ENCODE peak calls at places on chromosomes 7 and 10, in seven cellular contexts. One of them, this sample, is unnamed.

GRCh38 chr7:2807846-2808772 is 36.0 kb downstream of the GNA12 start:
- DNase-seq in IMR-90: peak
- DNase-seq in CD8-positive, alpha-beta memory T cell: no peak
- DNase-seq in iris pigment epithelial cell: no peak
- DNase-seq in activated effector memory CD4-positive, alpha-beta T cell treated with anti-CD3 and anti-CD28 coated beads, Interleukin-2, amount 50 U/mL, for 16 hours: peak
- DNase-seq in SK-MEL-5: no peak
- DNase-seq in stimulated activated CD4-positive, alpha-beta T cell treated with anti-CD3 and anti-CD28 coated beads, Interleukin-4, amount 100 ng/mL, for 1 hour: no peak
- DNase-seq in this sample: peak

GRCh38 chr7:158355456-158356065 is 232.1 kb downstream of the PTPRN2 start:
- DNase-seq in IMR-90: no peak
- DNase-seq in CD8-positive, alpha-beta memory T cell: no peak
- DNase-seq in iris pigment epithelial cell: peak
- DNase-seq in activated effector memory CD4-positive, alpha-beta T cell treated with anti-CD3 and anti-CD28 coated beads, Interleukin-2, amount 50 U/mL, for 16 hours: peak
- DNase-seq in SK-MEL-5: peak
- DNase-seq in stimulated activated CD4-positive, alpha-beta T cell treated with anti-CD3 and anti-CD28 coated beads, Interleukin-4, amount 100 ng/mL, for 1 hour: no peak
- DNase-seq in this sample: peak

GRCh38 chr10:16606421-16606820 is 84.7 kb upstream of the C1QL3 start:
- DNase-seq in IMR-90: peak
- DNase-seq in CD8-positive, alpha-beta memory T cell: no peak
- DNase-seq in iris pigment epithelial cell: peak
- DNase-seq in activated effector memory CD4-positive, alpha-beta T cell treated with anti-CD3 and anti-CD28 coated beads, Interleukin-2, amount 50 U/mL, for 16 hours: no peak
- DNase-seq in SK-MEL-5: no peak
- DNase-seq in stimulated activated CD4-positive, alpha-beta T cell treated with anti-CD3 and anti-CD28 coated beads, Interleukin-4, amount 100 ng/mL, for 1 hour: no peak
- DNase-seq in this sample: no peak

GRCh38 chr7:7484072-7484471 is 51.6 kb downstream of the COL28A1 start:
- DNase-seq in IMR-90: no peak
- DNase-seq in CD8-positive, alpha-beta memory T cell: no peak
- DNase-seq in iris pigment epithelial cell: no peak
- DNase-seq in activated effector memory CD4-positive, alpha-beta T cell treated with anti-CD3 and anti-CD28 coated beads, Interleukin-2, amount 50 U/mL, for 16 hours: no peak
- DNase-seq in SK-MEL-5: no peak
- DNase-seq in stimulated activated CD4-positive, alpha-beta T cell treated with anti-CD3 and anti-CD28 coated beads, Interleukin-4, amount 100 ng/mL, for 1 hour: no peak
- DNase-seq in this sample: no peak

GRCh38 chr7:25831901-25832411 is 320.0 kb upstream of the NFE2L3 start:
- DNase-seq in IMR-90: peak
- DNase-seq in CD8-positive, alpha-beta memory T cell: no peak
- DNase-seq in iris pigment epithelial cell: peak
- DNase-seq in activated effector memory CD4-positive, alpha-beta T cell treated with anti-CD3 and anti-CD28 coated beads, Interleukin-2, amount 50 U/mL, for 16 hours: no peak
- DNase-seq in SK-MEL-5: peak
- DNase-seq in stimulated activated CD4-positive, alpha-beta T cell treated with anti-CD3 and anti-CD28 coated beads, Interleukin-4, amount 100 ng/mL, for 1 hour: no peak
- DNase-seq in this sample: no peak

GRCh38 chr7:106598663-106599342 is 62.2 kb downstream of the CCDC71L start:
- DNase-seq in IMR-90: peak
- DNase-seq in CD8-positive, alpha-beta memory T cell: peak
- DNase-seq in iris pigment epithelial cell: peak
- DNase-seq in activated effector memory CD4-positive, alpha-beta T cell treated with anti-CD3 and anti-CD28 coated beads, Interleukin-2, amount 50 U/mL, for 16 hours: peak
- DNase-seq in SK-MEL-5: peak
- DNase-seq in stimulated activated CD4-positive, alpha-beta T cell treated with anti-CD3 and anti-CD28 coated beads, Interleukin-4, amount 100 ng/mL, for 1 hour: peak
- DNase-seq in this sample: no peak

GRCh38 chr10:127161482-127161881 is 34.9 kb downstream of the INSYN2A start:
- DNase-seq in IMR-90: no peak
- DNase-seq in CD8-positive, alpha-beta memory T cell: no peak
- DNase-seq in iris pigment epithelial cell: no peak
- DNase-seq in activated effector memory CD4-positive, alpha-beta T cell treated with anti-CD3 and anti-CD28 coated beads, Interleukin-2, amount 50 U/mL, for 16 hours: no peak
- DNase-seq in SK-MEL-5: no peak
- DNase-seq in stimulated activated CD4-positive, alpha-beta T cell treated with anti-CD3 and anti-CD28 coated beads, Interleukin-4, amount 100 ng/mL, for 1 hour: no peak
- DNase-seq in this sample: no peak

GRCh38 chr10:96417432-96417831 is 58.6 kb upstream of the OPALIN start:
- DNase-seq in IMR-90: no peak
- DNase-seq in CD8-positive, alpha-beta memory T cell: no peak
- DNase-seq in iris pigment epithelial cell: peak
- DNase-seq in activated effector memory CD4-positive, alpha-beta T cell treated with anti-CD3 and anti-CD28 coated beads, Interleukin-2, amount 50 U/mL, for 16 hours: no peak
- DNase-seq in SK-MEL-5: peak
- DNase-seq in stimulated activated CD4-positive, alpha-beta T cell treated with anti-CD3 and anti-CD28 coated beads, Interleukin-4, amount 100 ng/mL, for 1 hour: no peak
- DNase-seq in this sample: no peak

GRCh38 chr10:60139798-60140566 is 233.6 kb upstream of the CCDC6 start:
- DNase-seq in IMR-90: peak
- DNase-seq in CD8-positive, alpha-beta memory T cell: no peak
- DNase-seq in iris pigment epithelial cell: peak
- DNase-seq in activated effector memory CD4-positive, alpha-beta T cell treated with anti-CD3 and anti-CD28 coated beads, Interleukin-2, amount 50 U/mL, for 16 hours: no peak
- DNase-seq in SK-MEL-5: peak
- DNase-seq in stimulated activated CD4-positive, alpha-beta T cell treated with anti-CD3 and anti-CD28 coated beads, Interleukin-4, amount 100 ng/mL, for 1 hour: no peak
- DNase-seq in this sample: no peak

GRCh38 chr7:28708458-28708951 is 249.6 kb downstream of the TRIL start:
- DNase-seq in IMR-90: no peak
- DNase-seq in CD8-positive, alpha-beta memory T cell: no peak
- DNase-seq in iris pigment epithelial cell: no peak
- DNase-seq in activated effector memory CD4-positive, alpha-beta T cell treated with anti-CD3 and anti-CD28 coated beads, Interleukin-2, amount 50 U/mL, for 16 hours: no peak
- DNase-seq in SK-MEL-5: peak
- DNase-seq in stimulated activated CD4-positive, alpha-beta T cell treated with anti-CD3 and anti-CD28 coated beads, Interleukin-4, amount 100 ng/mL, for 1 hour: no peak
- DNase-seq in this sample: no peak

GRCh38 chr10:123274513-123275182 is 120.4 kb downstream of the BUB3 start:
- DNase-seq in IMR-90: no peak
- DNase-seq in CD8-positive, alpha-beta memory T cell: no peak
- DNase-seq in iris pigment epithelial cell: no peak
- DNase-seq in activated effector memory CD4-positive, alpha-beta T cell treated with anti-CD3 and anti-CD28 coated beads, Interleukin-2, amount 50 U/mL, for 16 hours: no peak
- DNase-seq in SK-MEL-5: no peak
- DNase-seq in stimulated activated CD4-positive, alpha-beta T cell treated with anti-CD3 and anti-CD28 coated beads, Interleukin-4, amount 100 ng/mL, for 1 hour: no peak
- DNase-seq in this sample: no peak

GRCh38 chr10:5775705-5776104 is 37.5 kb downstream of the GDI2 start:
- DNase-seq in IMR-90: no peak
- DNase-seq in CD8-positive, alpha-beta memory T cell: peak
- DNase-seq in iris pigment epithelial cell: no peak
- DNase-seq in activated effector memory CD4-positive, alpha-beta T cell treated with anti-CD3 and anti-CD28 coated beads, Interleukin-2, amount 50 U/mL, for 16 hours: peak
- DNase-seq in SK-MEL-5: no peak
- DNase-seq in stimulated activated CD4-positive, alpha-beta T cell treated with anti-CD3 and anti-CD28 coated beads, Interleukin-4, amount 100 ng/mL, for 1 hour: peak
- DNase-seq in this sample: no peak

GRCh38 chr10:59536576-59537014 is 173.1 kb downstream of the SLC16A9 start:
- DNase-seq in IMR-90: peak
- DNase-seq in CD8-positive, alpha-beta memory T cell: no peak
- DNase-seq in iris pigment epithelial cell: no peak
- DNase-seq in activated effector memory CD4-positive, alpha-beta T cell treated with anti-CD3 and anti-CD28 coated beads, Interleukin-2, amount 50 U/mL, for 16 hours: no peak
- DNase-seq in SK-MEL-5: no peak
- DNase-seq in stimulated activated CD4-positive, alpha-beta T cell treated with anti-CD3 and anti-CD28 coated beads, Interleukin-4, amount 100 ng/mL, for 1 hour: no peak
- DNase-seq in this sample: no peak

GRCh38 chr10:128046156-128046933 is 79.9 kb downstream of the MKI67 start:
- DNase-seq in IMR-90: no peak
- DNase-seq in CD8-positive, alpha-beta memory T cell: no peak
- DNase-seq in iris pigment epithelial cell: no peak
- DNase-seq in activated effector memory CD4-positive, alpha-beta T cell treated with anti-CD3 and anti-CD28 coated beads, Interleukin-2, amount 50 U/mL, for 16 hours: no peak
- DNase-seq in SK-MEL-5: no peak
- DNase-seq in stimulated activated CD4-positive, alpha-beta T cell treated with anti-CD3 and anti-CD28 coated beads, Interleukin-4, amount 100 ng/mL, for 1 hour: no peak
- DNase-seq in this sample: no peak

GRCh38 chr10:79223001-79223345 is 124.3 kb upstream of the PPIF start:
- DNase-seq in IMR-90: no peak
- DNase-seq in CD8-positive, alpha-beta memory T cell: no peak
- DNase-seq in iris pigment epithelial cell: no peak
- DNase-seq in activated effector memory CD4-positive, alpha-beta T cell treated with anti-CD3 and anti-CD28 coated beads, Interleukin-2, amount 50 U/mL, for 16 hours: no peak
- DNase-seq in SK-MEL-5: no peak
- DNase-seq in stimulated activated CD4-positive, alpha-beta T cell treated with anti-CD3 and anti-CD28 coated beads, Interleukin-4, amount 100 ng/mL, for 1 hour: no peak
- DNase-seq in this sample: no peak

GRCh38 chr7:132904209-132904608 is 177.7 kb downstream of the CHCHD3 start:
- DNase-seq in IMR-90: no peak
- DNase-seq in CD8-positive, alpha-beta memory T cell: no peak
- DNase-seq in iris pigment epithelial cell: no peak
- DNase-seq in activated effector memory CD4-positive, alpha-beta T cell treated with anti-CD3 and anti-CD28 coated beads, Interleukin-2, amount 50 U/mL, for 16 hours: no peak
- DNase-seq in SK-MEL-5: no peak
- DNase-seq in stimulated activated CD4-positive, alpha-beta T cell treated with anti-CD3 and anti-CD28 coated beads, Interleukin-4, amount 100 ng/mL, for 1 hour: no peak
- DNase-seq in this sample: no peak

GRCh38 chr10:79904671-79905321 is 44.1 kb downstream of the SFTPD start:
- DNase-seq in IMR-90: peak
- DNase-seq in CD8-positive, alpha-beta memory T cell: peak
- DNase-seq in iris pigment epithelial cell: peak
- DNase-seq in activated effector memory CD4-positive, alpha-beta T cell treated with anti-CD3 and anti-CD28 coated beads, Interleukin-2, amount 50 U/mL, for 16 hours: peak
- DNase-seq in SK-MEL-5: peak
- DNase-seq in stimulated activated CD4-positive, alpha-beta T cell treated with anti-CD3 and anti-CD28 coated beads, Interleukin-4, amount 100 ng/mL, for 1 hour: peak
- DNase-seq in this sample: no peak

GRCh38 chr10:51667992-51668689 is 31.3 kb downstream of the CSTF2T start:
- DNase-seq in IMR-90: peak
- DNase-seq in CD8-positive, alpha-beta memory T cell: no peak
- DNase-seq in iris pigment epithelial cell: peak
- DNase-seq in activated effector memory CD4-positive, alpha-beta T cell treated with anti-CD3 and anti-CD28 coated beads, Interleukin-2, amount 50 U/mL, for 16 hours: no peak
- DNase-seq in SK-MEL-5: no peak
- DNase-seq in stimulated activated CD4-positive, alpha-beta T cell treated with anti-CD3 and anti-CD28 coated beads, Interleukin-4, amount 100 ng/mL, for 1 hour: no peak
- DNase-seq in this sample: no peak

GRCh38 chr7:45574521-45575500 is 643 bp downstream of the ADCY1 start:
- DNase-seq in IMR-90: peak
- DNase-seq in CD8-positive, alpha-beta memory T cell: no peak
- DNase-seq in iris pigment epithelial cell: peak
- DNase-seq in activated effector memory CD4-positive, alpha-beta T cell treated with anti-CD3 and anti-CD28 coated beads, Interleukin-2, amount 50 U/mL, for 16 hours: peak
- DNase-seq in SK-MEL-5: peak
- DNase-seq in stimulated activated CD4-positive, alpha-beta T cell treated with anti-CD3 and anti-CD28 coated beads, Interleukin-4, amount 100 ng/mL, for 1 hour: no peak
- DNase-seq in this sample: peak

GRCh38 chr10:133163889-133164815 is 4.1 kb downstream of the KNDC1 start:
- DNase-seq in IMR-90: no peak
- DNase-seq in CD8-positive, alpha-beta memory T cell: no peak
- DNase-seq in iris pigment epithelial cell: no peak
- DNase-seq in activated effector memory CD4-positive, alpha-beta T cell treated with anti-CD3 and anti-CD28 coated beads, Interleukin-2, amount 50 U/mL, for 16 hours: peak
- DNase-seq in SK-MEL-5: no peak
- DNase-seq in stimulated activated CD4-positive, alpha-beta T cell treated with anti-CD3 and anti-CD28 coated beads, Interleukin-4, amount 100 ng/mL, for 1 hour: no peak
- DNase-seq in this sample: peak

GRCh38 chr10:3729397-3729796 is 55.6 kb downstream of the KLF6 start:
- DNase-seq in IMR-90: peak
- DNase-seq in CD8-positive, alpha-beta memory T cell: no peak
- DNase-seq in iris pigment epithelial cell: peak
- DNase-seq in activated effector memory CD4-positive, alpha-beta T cell treated with anti-CD3 and anti-CD28 coated beads, Interleukin-2, amount 50 U/mL, for 16 hours: no peak
- DNase-seq in SK-MEL-5: no peak
- DNase-seq in stimulated activated CD4-positive, alpha-beta T cell treated with anti-CD3 and anti-CD28 coated beads, Interleukin-4, amount 100 ng/mL, for 1 hour: no peak
- DNase-seq in this sample: no peak

GRCh38 chr10:61592581-61592980 is 70.1 kb upstream of the CABCOCO1 start:
- DNase-seq in IMR-90: no peak
- DNase-seq in CD8-positive, alpha-beta memory T cell: no peak
- DNase-seq in iris pigment epithelial cell: peak
- DNase-seq in activated effector memory CD4-positive, alpha-beta T cell treated with anti-CD3 and anti-CD28 coated beads, Interleukin-2, amount 50 U/mL, for 16 hours: no peak
- DNase-seq in SK-MEL-5: peak
- DNase-seq in stimulated activated CD4-positive, alpha-beta T cell treated with anti-CD3 and anti-CD28 coated beads, Interleukin-4, amount 100 ng/mL, for 1 hour: no peak
- DNase-seq in this sample: no peak

GRCh38 chr10:47058961-47059391 is 147.7 kb downstream of the PTPN20 start:
- DNase-seq in IMR-90: peak
- DNase-seq in CD8-positive, alpha-beta memory T cell: no peak
- DNase-seq in iris pigment epithelial cell: no peak
- DNase-seq in activated effector memory CD4-positive, alpha-beta T cell treated with anti-CD3 and anti-CD28 coated beads, Interleukin-2, amount 50 U/mL, for 16 hours: no peak
- DNase-seq in SK-MEL-5: no peak
- DNase-seq in stimulated activated CD4-positive, alpha-beta T cell treated with anti-CD3 and anti-CD28 coated beads, Interleukin-4, amount 100 ng/mL, for 1 hour: no peak
- DNase-seq in this sample: no peak

GRCh38 chr7:131586259-131586658 is 29.8 kb upstream of the PODXL start:
- DNase-seq in IMR-90: no peak
- DNase-seq in CD8-positive, alpha-beta memory T cell: no peak
- DNase-seq in iris pigment epithelial cell: no peak
- DNase-seq in activated effector memory CD4-positive, alpha-beta T cell treated with anti-CD3 and anti-CD28 coated beads, Interleukin-2, amount 50 U/mL, for 16 hours: no peak
- DNase-seq in SK-MEL-5: no peak
- DNase-seq in stimulated activated CD4-positive, alpha-beta T cell treated with anti-CD3 and anti-CD28 coated beads, Interleukin-4, amount 100 ng/mL, for 1 hour: no peak
- DNase-seq in this sample: no peak

GRCh38 chr10:6033954-6034353 is 28.2 kb downstream of the IL2RA start:
- DNase-seq in IMR-90: no peak
- DNase-seq in CD8-positive, alpha-beta memory T cell: no peak
- DNase-seq in iris pigment epithelial cell: no peak
- DNase-seq in activated effector memory CD4-positive, alpha-beta T cell treated with anti-CD3 and anti-CD28 coated beads, Interleukin-2, amount 50 U/mL, for 16 hours: no peak
- DNase-seq in SK-MEL-5: peak
- DNase-seq in stimulated activated CD4-positive, alpha-beta T cell treated with anti-CD3 and anti-CD28 coated beads, Interleukin-4, amount 100 ng/mL, for 1 hour: no peak
- DNase-seq in this sample: no peak

GRCh38 chr10:1149793-1150637 is 93.8 kb downstream of the WDR37 start:
- DNase-seq in IMR-90: peak
- DNase-seq in CD8-positive, alpha-beta memory T cell: no peak
- DNase-seq in iris pigment epithelial cell: no peak
- DNase-seq in activated effector memory CD4-positive, alpha-beta T cell treated with anti-CD3 and anti-CD28 coated beads, Interleukin-2, amount 50 U/mL, for 16 hours: no peak
- DNase-seq in SK-MEL-5: no peak
- DNase-seq in stimulated activated CD4-positive, alpha-beta T cell treated with anti-CD3 and anti-CD28 coated beads, Interleukin-4, amount 100 ng/mL, for 1 hour: no peak
- DNase-seq in this sample: peak

GRCh38 chr7:155141562-155141961 is 71.4 kb downstream of the HTR5A start:
- DNase-seq in IMR-90: no peak
- DNase-seq in CD8-positive, alpha-beta memory T cell: no peak
- DNase-seq in iris pigment epithelial cell: no peak
- DNase-seq in activated effector memory CD4-positive, alpha-beta T cell treated with anti-CD3 and anti-CD28 coated beads, Interleukin-2, amount 50 U/mL, for 16 hours: peak
- DNase-seq in SK-MEL-5: no peak
- DNase-seq in stimulated activated CD4-positive, alpha-beta T cell treated with anti-CD3 and anti-CD28 coated beads, Interleukin-4, amount 100 ng/mL, for 1 hour: no peak
- DNase-seq in this sample: peak

GRCh38 chr10:75972494-75973276 is 541.3 kb downstream of the LRMDA start:
- DNase-seq in IMR-90: peak
- DNase-seq in CD8-positive, alpha-beta memory T cell: no peak
- DNase-seq in iris pigment epithelial cell: peak
- DNase-seq in activated effector memory CD4-positive, alpha-beta T cell treated with anti-CD3 and anti-CD28 coated beads, Interleukin-2, amount 50 U/mL, for 16 hours: no peak
- DNase-seq in SK-MEL-5: no peak
- DNase-seq in stimulated activated CD4-positive, alpha-beta T cell treated with anti-CD3 and anti-CD28 coated beads, Interleukin-4, amount 100 ng/mL, for 1 hour: no peak
- DNase-seq in this sample: no peak

GRCh38 chr10:7258948-7259523 is 151.8 kb downstream of the SFMBT2 start:
- DNase-seq in IMR-90: no peak
- DNase-seq in CD8-positive, alpha-beta memory T cell: peak
- DNase-seq in iris pigment epithelial cell: no peak
- DNase-seq in activated effector memory CD4-positive, alpha-beta T cell treated with anti-CD3 and anti-CD28 coated beads, Interleukin-2, amount 50 U/mL, for 16 hours: peak
- DNase-seq in SK-MEL-5: no peak
- DNase-seq in stimulated activated CD4-positive, alpha-beta T cell treated with anti-CD3 and anti-CD28 coated beads, Interleukin-4, amount 100 ng/mL, for 1 hour: peak
- DNase-seq in this sample: no peak

GRCh38 chr10:100562008-100562672 is 26.4 kb downstream of the HIF1AN start:
- DNase-seq in IMR-90: peak
- DNase-seq in CD8-positive, alpha-beta memory T cell: peak
- DNase-seq in iris pigment epithelial cell: peak
- DNase-seq in activated effector memory CD4-positive, alpha-beta T cell treated with anti-CD3 and anti-CD28 coated beads, Interleukin-2, amount 50 U/mL, for 16 hours: peak
- DNase-seq in SK-MEL-5: peak
- DNase-seq in stimulated activated CD4-positive, alpha-beta T cell treated with anti-CD3 and anti-CD28 coated beads, Interleukin-4, amount 100 ng/mL, for 1 hour: peak
- DNase-seq in this sample: peak

GRCh38 chr7:14507617-14508016 is 394.9 kb downstream of the DGKB start:
- DNase-seq in IMR-90: no peak
- DNase-seq in CD8-positive, alpha-beta memory T cell: no peak
- DNase-seq in iris pigment epithelial cell: peak
- DNase-seq in activated effector memory CD4-positive, alpha-beta T cell treated with anti-CD3 and anti-CD28 coated beads, Interleukin-2, amount 50 U/mL, for 16 hours: no peak
- DNase-seq in SK-MEL-5: no peak
- DNase-seq in stimulated activated CD4-positive, alpha-beta T cell treated with anti-CD3 and anti-CD28 coated beads, Interleukin-4, amount 100 ng/mL, for 1 hour: no peak
- DNase-seq in this sample: no peak

GRCh38 chr7:55641811-55642210 is 69.5 kb upstream of the VOPP1 start:
- DNase-seq in IMR-90: no peak
- DNase-seq in CD8-positive, alpha-beta memory T cell: peak
- DNase-seq in iris pigment epithelial cell: peak
- DNase-seq in activated effector memory CD4-positive, alpha-beta T cell treated with anti-CD3 and anti-CD28 coated beads, Interleukin-2, amount 50 U/mL, for 16 hours: no peak
- DNase-seq in SK-MEL-5: no peak
- DNase-seq in stimulated activated CD4-positive, alpha-beta T cell treated with anti-CD3 and anti-CD28 coated beads, Interleukin-4, amount 100 ng/mL, for 1 hour: no peak
- DNase-seq in this sample: no peak

GRCh38 chr7:75811894-75812678 is 1.5 kb downstream of the CCL24 start:
- DNase-seq in IMR-90: no peak
- DNase-seq in CD8-positive, alpha-beta memory T cell: no peak
- DNase-seq in iris pigment epithelial cell: no peak
- DNase-seq in activated effector memory CD4-positive, alpha-beta T cell treated with anti-CD3 and anti-CD28 coated beads, Interleukin-2, amount 50 U/mL, for 16 hours: no peak
- DNase-seq in SK-MEL-5: no peak
- DNase-seq in stimulated activated CD4-positive, alpha-beta T cell treated with anti-CD3 and anti-CD28 coated beads, Interleukin-4, amount 100 ng/mL, for 1 hour: no peak
- DNase-seq in this sample: no peak

GRCh38 chr7:28130277-28130676 is 50.3 kb downstream of the JAZF1 start:
- DNase-seq in IMR-90: peak
- DNase-seq in CD8-positive, alpha-beta memory T cell: no peak
- DNase-seq in iris pigment epithelial cell: peak
- DNase-seq in activated effector memory CD4-positive, alpha-beta T cell treated with anti-CD3 and anti-CD28 coated beads, Interleukin-2, amount 50 U/mL, for 16 hours: no peak
- DNase-seq in SK-MEL-5: no peak
- DNase-seq in stimulated activated CD4-positive, alpha-beta T cell treated with anti-CD3 and anti-CD28 coated beads, Interleukin-4, amount 100 ng/mL, for 1 hour: no peak
- DNase-seq in this sample: no peak